ENCODE peak calls at places on chromosome 9, in nine cellular contexts. One of them, this sample, is unnamed.

GRCh38 chr9:77013932-77014596 is 5.4 kb upstream of the FOXB2 start:
- DNase-seq in iPS-NIHi11: peak; percentile 28
- DNase-seq in AG20443: no peak
- DNase-seq in NCI-H1105 treated with DMSO at 0.1 percent for 48 hours: no peak
- DNase-seq in HEK293T: no peak
- DNase-seq in T-cell: no peak
- DNase-seq in fibroblast of the conjunctiva: no peak
- DNase-seq in hypothalamus: no peak
- DNase-seq in CD4-positive, alpha-beta memory T cell: no peak
- DNase-seq in this sample: no peak

GRCh38 chr9:114098660-114099522 is at the start of gene KIF12:
- DNase-seq in HEK293T: peak; percentile 91
- DNase-seq in AG20443: no peak
- DNase-seq in iPS-NIHi11: peak; percentile 95
- DNase-seq in hypothalamus: no peak
- DNase-seq in T-cell: peak; percentile 14
- DNase-seq in NCI-H1105 treated with DMSO at 0.1 percent for 48 hours: no peak
- DNase-seq in fibroblast of the conjunctiva: no peak
- DNase-seq in CD4-positive, alpha-beta memory T cell: no peak
- DNase-seq in this sample: no peak

GRCh38 chr9:35526087-35526801 is 36.3 kb downstream of the RUSC2 start:
- DNase-seq in hypothalamus: no peak
- DNase-seq in fibroblast of the conjunctiva: no peak
- DNase-seq in iPS-NIHi11: no peak
- DNase-seq in CD4-positive, alpha-beta memory T cell: no peak
- DNase-seq in AG20443: no peak
- DNase-seq in HEK293T: no peak
- DNase-seq in NCI-H1105 treated with DMSO at 0.1 percent for 48 hours: no peak
- DNase-seq in T-cell: no peak
- DNase-seq in this sample: no peak

GRCh38 chr9:14058078-14058688 is 255.8 kb downstream of the NFIB start:
- DNase-seq in iPS-NIHi11: no peak
- DNase-seq in HEK293T: no peak
- DNase-seq in T-cell: no peak
- DNase-seq in NCI-H1105 treated with DMSO at 0.1 percent for 48 hours: no peak
- DNase-seq in fibroblast of the conjunctiva: no peak
- DNase-seq in AG20443: no peak
- DNase-seq in CD4-positive, alpha-beta memory T cell: no peak
- DNase-seq in hypothalamus: no peak
- DNase-seq in this sample: no peak

GRCh38 chr9:27482709-27483108 is 41.4 kb upstream of the IFNK start:
- DNase-seq in iPS-NIHi11: no peak
- DNase-seq in HEK293T: no peak
- DNase-seq in fibroblast of the conjunctiva: no peak
- DNase-seq in CD4-positive, alpha-beta memory T cell: no peak
- DNase-seq in T-cell: no peak
- DNase-seq in NCI-H1105 treated with DMSO at 0.1 percent for 48 hours: no peak
- DNase-seq in hypothalamus: no peak
- DNase-seq in AG20443: no peak
- DNase-seq in this sample: no peak

GRCh38 chr9:132409828-132410528 is at the start of gene CFAP77:
- DNase-seq in T-cell: peak; percentile 50
- DNase-seq in hypothalamus: no peak
- DNase-seq in fibroblast of the conjunctiva: no peak
- DNase-seq in HEK293T: peak; percentile 74
- DNase-seq in NCI-H1105 treated with DMSO at 0.1 percent for 48 hours: peak; percentile 23
- DNase-seq in CD4-positive, alpha-beta memory T cell: peak; percentile 34
- DNase-seq in iPS-NIHi11: peak; percentile 78
- DNase-seq in AG20443: peak; percentile 86
- DNase-seq in this sample: no peak

GRCh38 chr9:138053321-138053868 is 175.8 kb downstream of the CACNA1B start:
- DNase-seq in iPS-NIHi11: peak; percentile 74
- DNase-seq in T-cell: no peak
- DNase-seq in NCI-H1105 treated with DMSO at 0.1 percent for 48 hours: no peak
- DNase-seq in HEK293T: peak; percentile 61
- DNase-seq in AG20443: no peak
- DNase-seq in fibroblast of the conjunctiva: no peak
- DNase-seq in CD4-positive, alpha-beta memory T cell: no peak
- DNase-seq in hypothalamus: no peak
- DNase-seq in this sample: no peak

GRCh38 chr9:130588416-130588815 is 9.0 kb downstream of the FUBP3 start:
- DNase-seq in HEK293T: no peak
- DNase-seq in CD4-positive, alpha-beta memory T cell: no peak
- DNase-seq in fibroblast of the conjunctiva: no peak
- DNase-seq in hypothalamus: no peak
- DNase-seq in NCI-H1105 treated with DMSO at 0.1 percent for 48 hours: no peak
- DNase-seq in T-cell: no peak
- DNase-seq in AG20443: no peak
- DNase-seq in iPS-NIHi11: no peak
- DNase-seq in this sample: no peak

GRCh38 chr9:81389569-81389993 is 299.8 kb downstream of the TLE1 start:
- DNase-seq in CD4-positive, alpha-beta memory T cell: no peak
- DNase-seq in hypothalamus: no peak
- DNase-seq in NCI-H1105 treated with DMSO at 0.1 percent for 48 hours: no peak
- DNase-seq in HEK293T: no peak
- DNase-seq in T-cell: no peak
- DNase-seq in AG20443: peak; percentile 85
- DNase-seq in fibroblast of the conjunctiva: peak; percentile 87
- DNase-seq in iPS-NIHi11: no peak
- DNase-seq in this sample: no peak

GRCh38 chr9:98780059-98780749 is 16.2 kb downstream of the ANKS6 start:
- DNase-seq in iPS-NIHi11: no peak
- DNase-seq in AG20443: no peak
- DNase-seq in NCI-H1105 treated with DMSO at 0.1 percent for 48 hours: no peak
- DNase-seq in CD4-positive, alpha-beta memory T cell: no peak
- DNase-seq in T-cell: no peak
- DNase-seq in HEK293T: no peak
- DNase-seq in hypothalamus: no peak
- DNase-seq in fibroblast of the conjunctiva: no peak
- DNase-seq in this sample: no peak

GRCh38 chr9:73549991-73550390 is 398.3 kb downstream of the ANXA1 start:
- DNase-seq in HEK293T: no peak
- DNase-seq in T-cell: no peak
- DNase-seq in fibroblast of the conjunctiva: no peak
- DNase-seq in CD4-positive, alpha-beta memory T cell: no peak
- DNase-seq in NCI-H1105 treated with DMSO at 0.1 percent for 48 hours: no peak
- DNase-seq in AG20443: no peak
- DNase-seq in iPS-NIHi11: no peak
- DNase-seq in hypothalamus: no peak
- DNase-seq in this sample: no peak